ENCODE peak calls at places on chromosomes 16 and 17, in seven cellular contexts. N is memory B cell; U is M059J; M is stimulated activated CD8-positive, alpha-beta memory T cell treated with anti-CD3 and anti-CD28 coated beads, Interleukin-4, amount 100 ng/mL, for 24 hours; D is fibroblast of gingiva; G is HFF-Myc; A is ovary. P is an unnamed sample.

GRCh38 chr16:88701541-88702363 is 4.5 kb downstream of the RNF166 start:
- DNase-seq in A (no peak), D (no peak), G (no peak), U (no peak), N (no peak), M (no peak), P (no peak)

GRCh38 chr17:74833501-74834361 is 26.0 kb downstream of the GRIN2C start:
- DNase-seq in G (no peak), A (no peak), M (no peak), U (peak), D (no peak), N (peak), P (no peak)

GRCh38 chr16:56191807-56192643 is 736 bp downstream of the GNAO1 start:
- DNase-seq in D (no peak), U (peak), G (no peak), A (peak), N (no peak), M (no peak), P (peak)

GRCh38 chr16:15507299-15507958 is 73.0 kb downstream of the BMERB1 start:
- DNase-seq in D (peak), U (peak), A (no peak), N (no peak), M (no peak), G (no peak), P (no peak)

GRCh38 chr16:76176153-76176552 is 101.0 kb upstream of the CNTNAP4 start:
- DNase-seq in A (no peak), N (no peak), D (no peak), M (no peak), G (no peak), U (no peak), P (no peak)

GRCh38 chr17:1438593-1439083 is 17.4 kb downstream of the CRK start:
- DNase-seq in N (no peak), G (no peak), U (peak), M (no peak), A (no peak), D (peak), P (no peak)

GRCh38 chr16:67141391-67141790 is 9.4 kb downstream of the B3GNT9 start:
- DNase-seq in M (no peak), D (no peak), N (no peak), A (no peak), G (no peak), U (no peak), P (no peak)

GRCh38 chr16:70151941-70152509 is 21.6 kb upstream of the CLEC18C start:
- DNase-seq in U (peak), A (no peak), N (no peak), D (no peak), G (no peak), M (no peak), P (peak)

GRCh38 chr17:66417300-66417719 is 114.9 kb downstream of the PRKCA start:
- DNase-seq in M (no peak), A (no peak), N (no peak), D (no peak), G (no peak), U (no peak), P (no peak)

GRCh38 chr16:67461600-67462278 is 19.2 kb downstream of the ATP6V0D1 start:
- DNase-seq in D (no peak), M (no peak), U (no peak), N (no peak), A (no peak), G (no peak), P (no peak)

GRCh38 chr16:2777231-2777902 is at the start of gene ELOB:
- DNase-seq in N (peak), A (peak), U (peak), D (peak), M (peak), G (peak), P (peak)

GRCh38 chr16:21116148-21116693 is 34.4 kb downstream of the DNAH3 start:
- DNase-seq in A (no peak), M (no peak), U (peak), G (no peak), N (peak), D (no peak), P (no peak)

GRCh38 chr16:31479752-31480151 is 3.2 kb upstream of the SLC5A2 start:
- DNase-seq in U (no peak), D (no peak), A (no peak), N (no peak), G (no peak), M (no peak), P (no peak)

GRCh38 chr16:31148896-31149295 is 970 bp downstream of the PRSS36 start:
- DNase-seq in D (no peak), U (no peak), M (no peak), A (no peak), N (no peak), G (no peak), P (no peak)

GRCh38 chr16:76926042-76926441 is 264.9 kb upstream of the MON1B start:
- DNase-seq in N (no peak), G (no peak), U (no peak), A (no peak), D (no peak), M (no peak), P (peak)

GRCh38 chr17:19322129-19322505 is 40.4 kb downstream of the B9D1 start:
- DNase-seq in G (no peak), D (no peak), A (no peak), N (no peak), U (no peak), M (no peak), P (no peak)

GRCh38 chr16:3459401-3460090 is 16.1 kb downstream of the NAA60 start:
- DNase-seq in M (no peak), U (peak), N (no peak), A (no peak), D (no peak), G (no peak), P (no peak)

GRCh38 chr16:74568961-74569631 is 37.8 kb downstream of the GLG1 start:
- DNase-seq in M (no peak), G (no peak), D (no peak), U (peak), N (no peak), A (no peak), P (no peak)

GRCh38 chr16:56643080-56643778 is 4.8 kb downstream of the MT1A start:
- DNase-seq in U (peak), N (no peak), A (peak), D (peak), M (peak), G (no peak), P (peak)

GRCh38 chr17:64773836-64774761 is 112.0 kb upstream of the SMURF2 start:
- DNase-seq in G (peak), U (peak), N (no peak), M (no peak), A (peak), D (peak), P (peak)

P was measured in left lobe of liver.